ENCODE peak calls at places on chromosomes 4 and X, in five cellular contexts. One of them, this sample, is unnamed.

GRCh38 chr4:8255698-8256441 is 13.7 kb upstream of the HTRA3 start:
- DNase-seq in aorta: peak
- DNase-seq in mammary epithelial cell: no peak
- DNase-seq in T-helper 9 cell: no peak
- DNase-seq in tibial nerve: no peak
- DNase-seq in this sample: no peak

GRCh38 chr4:33882246-33882990 is 2361.9 kb downstream of the ARAP2 start:
- DNase-seq in aorta: no peak
- DNase-seq in mammary epithelial cell: no peak
- DNase-seq in T-helper 9 cell: no peak
- DNase-seq in tibial nerve: no peak
- DNase-seq in this sample: no peak

GRCh38 chr4:98284640-98285046 is 23.5 kb downstream of the RAP1GDS1 start:
- DNase-seq in aorta: no peak
- DNase-seq in mammary epithelial cell: peak
- DNase-seq in T-helper 9 cell: no peak
- DNase-seq in tibial nerve: no peak
- DNase-seq in this sample: no peak

GRCh38 chrX:52923781-52924241 is 26.7 kb downstream of the FAM156B start:
- DNase-seq in aorta: peak
- DNase-seq in mammary epithelial cell: peak
- DNase-seq in T-helper 9 cell: no peak
- DNase-seq in tibial nerve: no peak
- DNase-seq in this sample: no peak

GRCh38 chr4:80220711-80221110 is 23.4 kb downstream of the PRDM8 start:
- DNase-seq in aorta: no peak
- DNase-seq in mammary epithelial cell: no peak
- DNase-seq in T-helper 9 cell: no peak
- DNase-seq in tibial nerve: no peak
- DNase-seq in this sample: no peak

GRCh38 chrX:70332600-70332999 is 42.7 kb downstream of the KIF4A start:
- DNase-seq in aorta: no peak
- DNase-seq in mammary epithelial cell: no peak
- DNase-seq in T-helper 9 cell: no peak
- DNase-seq in tibial nerve: no peak
- DNase-seq in this sample: no peak

GRCh38 chr4:3313556-3314228 is 20.9 kb downstream of the RGS12 start:
- DNase-seq in aorta: peak
- DNase-seq in mammary epithelial cell: no peak
- DNase-seq in T-helper 9 cell: no peak
- DNase-seq in tibial nerve: no peak
- DNase-seq in this sample: peak

GRCh38 chr4:8768357-8768999 is 103.2 kb downstream of the HMX1 start:
- DNase-seq in aorta: peak
- DNase-seq in mammary epithelial cell: no peak
- DNase-seq in T-helper 9 cell: no peak
- DNase-seq in tibial nerve: no peak
- DNase-seq in this sample: peak

GRCh38 chrX:153970398-153971123 is 1.1 kb downstream of the HCFC1 start:
- DNase-seq in aorta: peak
- DNase-seq in mammary epithelial cell: peak
- DNase-seq in T-helper 9 cell: no peak
- DNase-seq in tibial nerve: peak
- DNase-seq in this sample: peak

GRCh38 chrX:97398030-97398551 is 514.4 kb downstream of the RPA4 start:
- DNase-seq in aorta: no peak
- DNase-seq in mammary epithelial cell: no peak
- DNase-seq in T-helper 9 cell: no peak
- DNase-seq in tibial nerve: no peak
- DNase-seq in this sample: no peak

GRCh38 chr4:73816814-73817213 is 19.7 kb upstream of the CXCL6 start:
- DNase-seq in aorta: no peak
- DNase-seq in mammary epithelial cell: peak
- DNase-seq in T-helper 9 cell: no peak
- DNase-seq in tibial nerve: peak
- DNase-seq in this sample: no peak

GRCh38 chr4:1839306-1839705 is 16.6 kb downstream of the LETM1 start:
- DNase-seq in aorta: no peak
- DNase-seq in mammary epithelial cell: no peak
- DNase-seq in T-helper 9 cell: no peak
- DNase-seq in tibial nerve: no peak
- DNase-seq in this sample: no peak

GRCh38 chr4:124111922-124112321 is 600.6 kb downstream of the ANKRD50 start:
- DNase-seq in aorta: no peak
- DNase-seq in mammary epithelial cell: peak
- DNase-seq in T-helper 9 cell: no peak
- DNase-seq in tibial nerve: peak
- DNase-seq in this sample: no peak

GRCh38 chrX:146006637-146007036 is 189.0 kb downstream of the SLITRK2 start:
- DNase-seq in aorta: no peak
- DNase-seq in mammary epithelial cell: no peak
- DNase-seq in T-helper 9 cell: no peak
- DNase-seq in tibial nerve: no peak
- DNase-seq in this sample: no peak

GRCh38 chrX:104913348-104913747 is 307.1 kb downstream of the TEX13A start:
- DNase-seq in aorta: no peak
- DNase-seq in mammary epithelial cell: no peak
- DNase-seq in T-helper 9 cell: no peak
- DNase-seq in tibial nerve: no peak
- DNase-seq in this sample: no peak

GRCh38 chrX:45824471-45824870 is 623.8 kb upstream of the DIPK2B start:
- DNase-seq in aorta: peak
- DNase-seq in mammary epithelial cell: peak
- DNase-seq in T-helper 9 cell: no peak
- DNase-seq in tibial nerve: no peak
- DNase-seq in this sample: no peak

GRCh38 chr4:87354168-87355102 is 31.8 kb upstream of the HSD17B13 start:
- DNase-seq in aorta: no peak
- DNase-seq in mammary epithelial cell: peak
- DNase-seq in T-helper 9 cell: no peak
- DNase-seq in tibial nerve: no peak
- DNase-seq in this sample: no peak

GRCh38 chrX:21056636-21057035 is 317.6 kb upstream of the CNKSR2 start:
- DNase-seq in aorta: no peak
- DNase-seq in mammary epithelial cell: peak
- DNase-seq in T-helper 9 cell: no peak
- DNase-seq in tibial nerve: no peak
- DNase-seq in this sample: no peak

GRCh38 chrX:72358313-72358712 is 52.6 kb upstream of the CITED1 start:
- DNase-seq in aorta: no peak
- DNase-seq in mammary epithelial cell: peak
- DNase-seq in T-helper 9 cell: no peak
- DNase-seq in tibial nerve: no peak
- DNase-seq in this sample: no peak

GRCh38 chr4:93828332-93828829 is at the start of gene ATOH1:
- DNase-seq in aorta: no peak
- DNase-seq in mammary epithelial cell: peak
- DNase-seq in T-helper 9 cell: no peak
- DNase-seq in tibial nerve: no peak
- DNase-seq in this sample: no peak

GRCh38 chr4:185479507-185479971 is 8.0 kb upstream of the CCDC110 start:
- DNase-seq in aorta: no peak
- DNase-seq in mammary epithelial cell: no peak
- DNase-seq in T-helper 9 cell: no peak
- DNase-seq in tibial nerve: no peak
- DNase-seq in this sample: no peak

GRCh38 chrX:97854071-97854470 is 970.4 kb downstream of the RPA4 start:
- DNase-seq in aorta: no peak
- DNase-seq in mammary epithelial cell: no peak
- DNase-seq in T-helper 9 cell: no peak
- DNase-seq in tibial nerve: no peak
- DNase-seq in this sample: no peak

GRCh38 chrX:10195947-10196346 is 39.2 kb downstream of the CLCN4 start:
- DNase-seq in aorta: no peak
- DNase-seq in mammary epithelial cell: no peak
- DNase-seq in T-helper 9 cell: no peak
- DNase-seq in tibial nerve: no peak
- DNase-seq in this sample: no peak

GRCh38 chrX:19548279-19548678 is 33.0 kb upstream of the MAP3K15 start:
- DNase-seq in aorta: no peak
- DNase-seq in mammary epithelial cell: no peak
- DNase-seq in T-helper 9 cell: no peak
- DNase-seq in tibial nerve: no peak
- DNase-seq in this sample: no peak

GRCh38 chrX:71603618-71604017 is 14.7 kb downstream of the CXCR3 start:
- DNase-seq in aorta: no peak
- DNase-seq in mammary epithelial cell: no peak
- DNase-seq in T-helper 9 cell: no peak
- DNase-seq in tibial nerve: no peak
- DNase-seq in this sample: no peak

GRCh38 chrX:136159615-136160025 is 12.3 kb downstream of the FHL1 start:
- DNase-seq in aorta: no peak
- DNase-seq in mammary epithelial cell: no peak
- DNase-seq in T-helper 9 cell: no peak
- DNase-seq in tibial nerve: no peak
- DNase-seq in this sample: no peak

GRCh38 chr4:1771555-1772305 is 21.4 kb upstream of the FGFR3 start:
- DNase-seq in aorta: no peak
- DNase-seq in mammary epithelial cell: no peak
- DNase-seq in T-helper 9 cell: no peak
- DNase-seq in tibial nerve: no peak
- DNase-seq in this sample: no peak

GRCh38 chr4:141849778-141850177 is 213.4 kb downstream of the IL15 start:
- DNase-seq in aorta: no peak
- DNase-seq in mammary epithelial cell: no peak
- DNase-seq in T-helper 9 cell: no peak
- DNase-seq in tibial nerve: no peak
- DNase-seq in this sample: no peak

GRCh38 chrX:4710618-4711433 is 997.4 kb upstream of the PRKX start:
- DNase-seq in aorta: no peak
- DNase-seq in mammary epithelial cell: peak
- DNase-seq in T-helper 9 cell: no peak
- DNase-seq in tibial nerve: no peak
- DNase-seq in this sample: no peak

This sample was measured in kidney.